ENCODE peak calls at places on chromosomes 2 and 18, in ten cellular contexts. M, G, L, N, P, C, F, R, E and D are unnamed samples.
A peak's percentile ranks its signal among the peaks of the same experiment; 100 is the strongest.

GRCh38 chr2:120208381-120209353 is 14.5 kb downstream of the TMEM185B start:
- DNase-seq in R (no peak), F (no peak), E (no peak), P (no peak), C (no peak), G (no peak), L (no peak), N (no peak), M (no peak), D (no peak)

GRCh38 chr2:236862961-236863728 is 222.5 kb upstream of the COPS8 start:
- DNase-seq in E (peak; percentile 52), L (peak; percentile 75), C (peak; percentile 78), N (no peak), M (no peak), P (peak; percentile 75), R (no peak), F (no peak), G (peak; percentile 18), D (peak; percentile 83)

GRCh38 chr2:207227062-207227748 is 61.5 kb upstream of the KLF7 start:
- DNase-seq in E (peak; percentile 65), F (no peak), P (peak; percentile 7), C (peak; percentile 13), G (no peak), L (no peak), N (no peak), M (no peak), R (peak; percentile 76), D (peak; percentile 70)

GRCh38 chr2:179758636-179759035 is 102.8 kb downstream of the ZNF385B start:
- DNase-seq in E (no peak), N (no peak), C (no peak), G (no peak), L (no peak), R (no peak), M (no peak), F (no peak), P (no peak), D (no peak)

GRCh38 chr18:29083545-29083944 is 906.6 kb upstream of the CDH2 start:
- DNase-seq in C (peak; percentile 4), N (no peak), E (no peak), L (no peak), F (no peak), M (peak; percentile 68), P (no peak), R (no peak), G (no peak), D (no peak)

GRCh38 chr2:88116669-88117432 is 11.0 kb downstream of the FABP1 start:
- DNase-seq in F (no peak), L (no peak), P (no peak), G (no peak), M (no peak), N (no peak), E (no peak), R (no peak), C (no peak), D (no peak)

GRCh38 chr2:129888896-129889295 is 90.6 kb upstream of the RAB6C start:
- DNase-seq in P (peak; percentile 14), L (no peak), N (no peak), R (no peak), C (peak; percentile 24), G (no peak), M (no peak), F (no peak), E (no peak), D (no peak)

GRCh38 chr2:72676341-72677025 is 149.3 kb downstream of the EXOC6B start:
- DNase-seq in M (no peak), G (no peak), L (no peak), C (no peak), N (no peak), R (no peak), P (peak; percentile 19), F (no peak), E (no peak), D (no peak)

GRCh38 chr2:189116059-189116458 is 63.5 kb downstream of the COL5A2 start:
- DNase-seq in E (no peak), R (peak; percentile 14), L (no peak), F (no peak), C (no peak), M (no peak), G (no peak), N (no peak), P (no peak), D (no peak)

GRCh38 chr2:215365184-215365658 is 53.4 kb downstream of the ATIC start:
- DNase-seq in R (no peak), N (no peak), M (no peak), P (no peak), G (no peak), C (no peak), L (no peak), F (no peak), E (peak; percentile 13), D (no peak)

GRCh38 chr2:240432430-240432819 is 3.0 kb upstream of the GPC1 start:
- DNase-seq in C (no peak), E (no peak), L (no peak), F (peak; percentile 2), G (no peak), M (no peak), R (no peak), N (no peak), P (no peak), D (no peak)

GRCh38 chr18:39057423-39058057 is 1491.9 kb upstream of the CELF4 start:
- DNase-seq in E (peak; percentile 63), N (no peak), F (no peak), M (no peak), R (no peak), C (no peak), P (no peak), L (no peak), G (no peak), D (no peak)

GRCh38 chr2:143259368-143259958 is 130.2 kb downstream of the ARHGAP15 start:
- DNase-seq in N (peak; percentile 64), C (peak; percentile 35), R (peak; percentile 66), E (peak; percentile 84), L (peak; percentile 23), G (peak; percentile 88), P (peak; percentile 61), M (peak; percentile 75), F (peak; percentile 81), D (peak; percentile 23)

GRCh38 chr2:24571828-24572442 is 80.9 kb downstream of the NCOA1 start:
- DNase-seq in E (no peak), L (no peak), P (no peak), C (no peak), M (no peak), R (no peak), G (no peak), N (no peak), F (no peak), D (no peak)

GRCh38 chr2:102664439-102665042 is 45.2 kb downstream of the SLC9A2 start:
- DNase-seq in G (no peak), E (no peak), R (no peak), C (no peak), P (peak; percentile 82), F (peak; percentile 79), N (peak; percentile 58), M (no peak), L (no peak), D (peak; percentile 88)